ENCODE peak calls at places on chromosomes 16 and 17, in ten cellular contexts. One of them, this sample, is unnamed.

GRCh38 chr17:53516643-53517042 is 306.1 kb upstream of the KIF2B start:
- DNase-seq in lower leg skin: no peak
- DNase-seq in NCI-H1105: no peak
- DNase-seq in memory B cell: no peak
- DNase-seq in DMS 273 treated with DMSO at 0.1 percent for 48 hours: no peak
- DNase-seq in HTR-8/SVneo: peak
- DNase-seq in HS-27A: peak
- DNase-seq in T-cell: no peak
- DNase-seq in NCI-H82: peak
- DNase-seq in T-helper 22 cell: no peak
- DNase-seq in this sample: no peak

GRCh38 chr16:243348-243747 is 8.7 kb downstream of the FAM234A start:
- DNase-seq in T-helper 22 cell: no peak
- DNase-seq in NCI-H1105: no peak
- DNase-seq in HTR-8/SVneo: no peak
- DNase-seq in lower leg skin: no peak
- DNase-seq in NCI-H82: no peak
- DNase-seq in HS-27A: no peak
- DNase-seq in T-cell: no peak
- DNase-seq in DMS 273 treated with DMSO at 0.1 percent for 48 hours: no peak
- DNase-seq in memory B cell: no peak
- DNase-seq in this sample: no peak

GRCh38 chr17:45087496-45087975 is 26.4 kb downstream of the NMT1 start:
- DNase-seq in NCI-H82: no peak
- DNase-seq in HS-27A: no peak
- DNase-seq in DMS 273 treated with DMSO at 0.1 percent for 48 hours: no peak
- DNase-seq in lower leg skin: no peak
- DNase-seq in T-cell: no peak
- DNase-seq in memory B cell: no peak
- DNase-seq in T-helper 22 cell: no peak
- DNase-seq in NCI-H1105: no peak
- DNase-seq in HTR-8/SVneo: no peak
- DNase-seq in this sample: no peak

GRCh38 chr17:11318207-11318606 is 77.2 kb downstream of the SHISA6 start:
- DNase-seq in T-helper 22 cell: no peak
- DNase-seq in HTR-8/SVneo: no peak
- DNase-seq in DMS 273 treated with DMSO at 0.1 percent for 48 hours: no peak
- DNase-seq in NCI-H82: no peak
- DNase-seq in memory B cell: no peak
- DNase-seq in lower leg skin: peak
- DNase-seq in HS-27A: no peak
- DNase-seq in NCI-H1105: no peak
- DNase-seq in T-cell: no peak
- DNase-seq in this sample: no peak

GRCh38 chr16:65909310-65910050 is 457.0 kb upstream of the CDH5 start:
- DNase-seq in NCI-H82: no peak
- DNase-seq in NCI-H1105: no peak
- DNase-seq in lower leg skin: no peak
- DNase-seq in memory B cell: no peak
- DNase-seq in T-helper 22 cell: no peak
- DNase-seq in HS-27A: no peak
- DNase-seq in HTR-8/SVneo: no peak
- DNase-seq in DMS 273 treated with DMSO at 0.1 percent for 48 hours: no peak
- DNase-seq in T-cell: no peak
- DNase-seq in this sample: no peak

GRCh38 chr17:27860971-27861669 is 32.0 kb downstream of the LYRM9 start:
- DNase-seq in memory B cell: no peak
- DNase-seq in DMS 273 treated with DMSO at 0.1 percent for 48 hours: no peak
- DNase-seq in lower leg skin: no peak
- DNase-seq in HS-27A: no peak
- DNase-seq in NCI-H82: no peak
- DNase-seq in HTR-8/SVneo: no peak
- DNase-seq in T-helper 22 cell: no peak
- DNase-seq in NCI-H1105: no peak
- DNase-seq in T-cell: no peak
- DNase-seq in this sample: no peak

GRCh38 chr16:86929149-86929871 is 351.0 kb downstream of the FOXL1 start:
- DNase-seq in T-cell: no peak
- DNase-seq in DMS 273 treated with DMSO at 0.1 percent for 48 hours: no peak
- DNase-seq in T-helper 22 cell: no peak
- DNase-seq in HTR-8/SVneo: peak
- DNase-seq in NCI-H1105: no peak
- DNase-seq in lower leg skin: no peak
- DNase-seq in HS-27A: no peak
- DNase-seq in memory B cell: no peak
- DNase-seq in NCI-H82: peak
- DNase-seq in this sample: no peak

GRCh38 chr17:74325743-74326379 is at the start of gene KIF19:
- DNase-seq in HTR-8/SVneo: no peak
- DNase-seq in memory B cell: no peak
- DNase-seq in lower leg skin: no peak
- DNase-seq in HS-27A: no peak
- DNase-seq in T-helper 22 cell: peak
- DNase-seq in DMS 273 treated with DMSO at 0.1 percent for 48 hours: peak
- DNase-seq in NCI-H82: peak
- DNase-seq in NCI-H1105: no peak
- DNase-seq in T-cell: peak
- DNase-seq in this sample: no peak

GRCh38 chr16:75148311-75149195 is at the start of gene ZFP1:
- DNase-seq in NCI-H1105: peak
- DNase-seq in lower leg skin: peak
- DNase-seq in T-cell: peak
- DNase-seq in HS-27A: peak
- DNase-seq in memory B cell: peak
- DNase-seq in DMS 273 treated with DMSO at 0.1 percent for 48 hours: peak
- DNase-seq in HTR-8/SVneo: peak
- DNase-seq in T-helper 22 cell: peak
- DNase-seq in NCI-H82: peak
- DNase-seq in this sample: peak

GRCh38 chr17:29933379-29933778 is 3.4 kb upstream of the SSH2 start:
- DNase-seq in lower leg skin: no peak
- DNase-seq in DMS 273 treated with DMSO at 0.1 percent for 48 hours: no peak
- DNase-seq in HS-27A: no peak
- DNase-seq in memory B cell: no peak
- DNase-seq in HTR-8/SVneo: no peak
- DNase-seq in T-cell: no peak
- DNase-seq in NCI-H1105: no peak
- DNase-seq in NCI-H82: peak
- DNase-seq in T-helper 22 cell: no peak
- DNase-seq in this sample: no peak

GRCh38 chr17:71633391-71633849 is 487.4 kb upstream of the SOX9 start:
- DNase-seq in HTR-8/SVneo: peak
- DNase-seq in T-helper 22 cell: no peak
- DNase-seq in lower leg skin: no peak
- DNase-seq in T-cell: no peak
- DNase-seq in NCI-H82: no peak
- DNase-seq in memory B cell: no peak
- DNase-seq in HS-27A: peak
- DNase-seq in NCI-H1105: no peak
- DNase-seq in DMS 273 treated with DMSO at 0.1 percent for 48 hours: no peak
- DNase-seq in this sample: no peak

GRCh38 chr17:18187816-18188761 is 4.5 kb downstream of the ALKBH5 start:
- DNase-seq in T-cell: no peak
- DNase-seq in T-helper 22 cell: no peak
- DNase-seq in HTR-8/SVneo: no peak
- DNase-seq in NCI-H82: no peak
- DNase-seq in lower leg skin: no peak
- DNase-seq in DMS 273 treated with DMSO at 0.1 percent for 48 hours: no peak
- DNase-seq in HS-27A: no peak
- DNase-seq in NCI-H1105: no peak
- DNase-seq in memory B cell: no peak
- DNase-seq in this sample: no peak

GRCh38 chr17:65941500-65941899 is 250.4 kb downstream of the CEP112 start:
- DNase-seq in memory B cell: no peak
- DNase-seq in DMS 273 treated with DMSO at 0.1 percent for 48 hours: no peak
- DNase-seq in HTR-8/SVneo: no peak
- DNase-seq in HS-27A: no peak
- DNase-seq in T-helper 22 cell: no peak
- DNase-seq in lower leg skin: no peak
- DNase-seq in NCI-H1105: no peak
- DNase-seq in T-cell: no peak
- DNase-seq in NCI-H82: no peak
- DNase-seq in this sample: no peak

GRCh38 chr17:22463110-22463850 is 771.0 kb downstream of the KCNJ18 start:
- DNase-seq in lower leg skin: peak
- DNase-seq in DMS 273 treated with DMSO at 0.1 percent for 48 hours: no peak
- DNase-seq in T-cell: no peak
- DNase-seq in HTR-8/SVneo: no peak
- DNase-seq in NCI-H1105: no peak
- DNase-seq in NCI-H82: no peak
- DNase-seq in HS-27A: no peak
- DNase-seq in memory B cell: no peak
- DNase-seq in T-helper 22 cell: no peak
- DNase-seq in this sample: no peak